ENCODE peak calls at places on chromosomes 16 and 17, in ten cellular contexts. I is colonic mucosa; N is central memory CD4-positive, alpha-beta T cell; Q is K562; Y is sciatic nerve; L is stimulated activated CD8-positive, alpha-beta memory T cell treated with anti-CD3 and anti-CD28 coated beads, Interleukin-4, amount 100 ng/mL, for 4 hours; R is osteocyte; P is left ventricle myocardium inferior; D is MG63; T is iris pigment epithelial cell. B is an unnamed sample.

GRCh38 chr17:76023900-76024237 is 3.2 kb downstream of the EVPL start:
- DNase-seq in I (no peak), L (no peak), D (no peak), Y (no peak), N (no peak), P (no peak), T (no peak), Q (no peak), R (no peak), B (no peak)

GRCh38 chr17:41777579-41778188 is 8.8 kb downstream of the JUP start:
- DNase-seq in P (peak), N (no peak), D (peak), Q (no peak), Y (peak), R (peak), T (peak), L (no peak), I (peak), B (peak)

GRCh38 chr16:9148376-9149015 is 57.1 kb downstream of the HAPSTR1 start:
- DNase-seq in Y (no peak), N (no peak), L (no peak), R (no peak), T (no peak), I (no peak), P (no peak), D (no peak), Q (no peak), B (peak)

GRCh38 chr16:85524365-85524629 is 88.8 kb upstream of the GSE1 start:
- DNase-seq in N (no peak), P (no peak), I (no peak), Y (no peak), L (no peak), Q (no peak), D (no peak), R (no peak), T (no peak), B (no peak)

GRCh38 chr16:13997933-13998332 is 73.2 kb upstream of the MRTFB start:
- DNase-seq in I (peak), Q (no peak), D (no peak), L (no peak), N (no peak), P (no peak), R (no peak), T (no peak), Y (no peak), B (no peak)

GRCh38 chr17:2466936-2467335 is 44.8 kb downstream of the METTL16 start:
- DNase-seq in R (no peak), I (no peak), P (no peak), N (no peak), D (no peak), Q (no peak), T (no peak), L (no peak), Y (no peak), B (peak)

GRCh38 chr17:75571885-75572215 is 15.8 kb upstream of the MYO15B start:
- DNase-seq in N (no peak), I (no peak), R (no peak), D (no peak), T (no peak), Q (no peak), P (no peak), L (no peak), Y (no peak), B (no peak)

GRCh38 chr16:89700649-89701424 is 668 bp downstream of the SPATA2L start:
- DNase-seq in R (no peak), T (peak), N (peak), I (peak), Q (peak), Y (no peak), D (no peak), P (no peak), L (no peak), B (peak)

GRCh38 chr16:28092721-28093382 is 29.3 kb upstream of the GSG1L start:
- DNase-seq in D (no peak), R (no peak), I (no peak), N (no peak), Y (no peak), L (no peak), Q (no peak), P (no peak), T (no peak), B (peak)

GRCh38 chr17:74002241-74002640 is 201.2 kb upstream of the RPL38 start:
- DNase-seq in N (no peak), Q (no peak), T (no peak), L (no peak), I (no peak), P (no peak), R (no peak), D (no peak), Y (no peak), B (no peak)

GRCh38 chr17:35189291-35189690 is 4.9 kb downstream of the SLC35G3 start:
- DNase-seq in I (no peak), D (no peak), P (no peak), N (no peak), R (no peak), L (no peak), T (peak), Y (no peak), Q (no peak), B (no peak)

GRCh38 chr17:57724038-57724728 is 20.9 kb downstream of the CCDC182 start:
- DNase-seq in I (no peak), Q (no peak), R (no peak), D (peak), Y (peak), T (peak), N (no peak), L (no peak), P (no peak), B (peak)

B was measured in mesendoderm.